ENCODE peak calls at places on chromosome 1, in eight cellular contexts. F is GM12891, C is H54, A is transverse colon, Y is lower leg skin, I is body of pancreas, S is GM12892, K is ovary. B is an unnamed sample.

GRCh38 chr1:82903626-82904025 is 1095.3 kb downstream of the TTLL7 start:
- DNase-seq in F (no peak), C (no peak), A (no peak), Y (no peak), I (no peak), S (no peak), K (no peak), B (no peak)

GRCh38 chr1:183000563-183000962 is 22.7 kb upstream of the LAMC1 start:
- DNase-seq in F (no peak), C (no peak), A (no peak), Y (no peak), I (no peak), S (no peak), K (no peak), B (no peak)

GRCh38 chr1:116819081-116819480 is 64.9 kb downstream of the CD2 start:
- DNase-seq in F (no peak), C (no peak), A (no peak), Y (no peak), I (no peak), S (no peak), K (no peak), B (no peak)

GRCh38 chr1:150708595-150708994 is 11.6 kb upstream of the GOLPH3L start:
- DNase-seq in F (no peak), C (no peak), A (no peak), Y (no peak), I (no peak), S (no peak), K (no peak), B (no peak)

GRCh38 chr1:20395255-20395654 is 90.8 kb downstream of the CAMK2N1 start:
- DNase-seq in F (no peak), C (no peak), A (no peak), Y (no peak), I (no peak), S (no peak), K (no peak), B (no peak)

GRCh38 chr1:154696001-154696400 is 88.0 kb upstream of the ADAR start:
- DNase-seq in F (no peak), C (no peak), A (no peak), Y (peak; percentile 23), I (no peak), S (no peak), K (no peak), B (no peak)

GRCh38 chr1:150106331-150106730 is 38.8 kb downstream of the VPS45 start:
- DNase-seq in F (no peak), C (no peak), A (no peak), Y (no peak), I (no peak), S (no peak), K (no peak), B (no peak)

GRCh38 chr1:232767381-232768074 is 37.7 kb upstream of the MAP10 start:
- DNase-seq in F (no peak), C (peak; percentile 59), A (peak; percentile 82), Y (peak; percentile 87), I (peak; percentile 10), S (no peak), K (peak; percentile 67), B (no peak)

GRCh38 chr1:222239130-222239529 is 308.8 kb downstream of the HHIPL2 start:
- DNase-seq in F (no peak), C (no peak), A (no peak), Y (no peak), I (no peak), S (no peak), K (no peak), B (no peak)

DNA sequence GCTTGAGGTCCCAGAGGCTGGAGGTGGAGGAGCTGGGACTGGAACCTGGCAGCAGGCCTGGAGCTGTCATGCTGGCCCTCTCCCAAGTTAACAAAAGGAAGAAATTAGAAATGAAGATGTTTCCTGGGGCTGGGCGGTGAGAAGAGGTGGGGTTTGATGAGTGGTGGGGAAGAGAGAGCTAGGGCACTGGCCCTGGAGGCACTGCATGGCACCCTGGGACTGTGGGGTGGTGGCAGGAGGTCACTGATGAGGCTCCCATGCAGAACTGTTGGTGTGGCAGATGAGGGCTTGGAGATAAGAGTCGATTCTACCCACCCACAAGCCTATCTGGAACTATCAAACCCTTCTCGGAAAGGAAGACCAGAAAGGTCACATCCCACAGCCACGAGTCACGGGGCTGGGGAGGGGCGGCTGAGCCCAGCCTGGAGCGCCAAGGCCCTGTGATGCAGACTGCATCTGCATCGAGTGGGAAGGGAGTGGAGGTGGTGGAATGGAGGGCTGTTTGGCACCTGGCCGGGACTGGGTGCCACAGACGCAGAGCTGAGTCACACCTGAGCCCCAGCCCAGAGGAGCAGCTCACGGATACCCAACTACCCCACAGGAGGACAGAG is 29.4 kb downstream of the MRPL37 start:
- DNase-seq in F (no peak), C (peak; percentile 50), A (no peak), Y (no peak), I (no peak), S (no peak), K (peak; percentile 53), B (peak; percentile 61)
- TF ChIP-seq POLR2A in F (no peak), C (no peak), A (no peak), Y (no peak), I (no peak), S (no peak), K (no peak), B (no peak)

GRCh38 chr1:67690018-67690363 is 5.0 kb downstream of the GADD45A start:
- DNase-seq in F (no peak), C (no peak), A (no peak), Y (no peak), I (no peak), S (no peak), K (no peak), B (no peak)

GRCh38 chr1:67688526-67689219 is 3.7 kb downstream of the GADD45A start:
- DNase-seq in F (no peak), C (no peak), A (no peak), Y (no peak), I (no peak), S (no peak), K (no peak), B (no peak)

GRCh38 chr1:67687649-67688048 is 2.6 kb downstream of the GADD45A start:
- DNase-seq in F (no peak), C (no peak), A (no peak), Y (no peak), I (no peak), S (no peak), K (no peak), B (no peak)

GRCh38 chr1:67690411-67690810 is 5.4 kb downstream of the GADD45A start:
- DNase-seq in F (no peak), C (no peak), A (no peak), Y (no peak), I (no peak), S (no peak), K (no peak), B (no peak)

DNA sequence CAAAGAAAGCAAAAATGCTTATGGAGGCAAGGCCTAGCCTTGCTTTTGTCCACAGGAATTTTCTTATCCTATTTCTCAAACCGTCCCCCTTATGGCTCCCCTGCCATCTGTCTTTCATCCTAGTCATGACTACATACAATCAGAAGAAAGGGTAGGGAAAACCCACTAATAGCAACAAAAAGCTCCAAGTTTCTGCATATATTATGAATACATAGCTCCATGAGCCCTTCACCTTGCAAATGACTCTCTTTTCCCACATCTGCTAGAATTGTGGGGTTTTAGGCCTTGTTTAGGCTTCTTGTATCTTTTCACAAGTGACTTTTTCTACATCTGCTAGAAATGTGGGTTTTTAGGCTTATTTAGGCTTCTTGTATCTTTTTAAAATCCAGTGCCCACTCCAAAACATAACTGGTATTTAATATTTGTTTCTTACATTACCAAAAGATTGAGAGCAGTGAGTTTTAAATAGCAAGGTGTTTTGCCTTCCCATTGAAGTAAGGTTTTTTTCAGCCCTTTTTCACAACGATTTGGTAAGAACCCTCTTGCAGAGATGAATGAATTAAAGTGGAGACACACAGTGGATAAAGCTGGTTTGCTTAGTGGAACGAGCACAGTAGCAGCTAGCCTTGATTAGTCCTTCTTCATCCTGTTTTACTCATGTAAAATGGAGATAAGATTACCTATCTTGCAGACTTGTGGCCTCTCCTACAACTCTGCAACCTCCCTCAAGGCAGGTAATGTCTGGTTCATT is 4.4 kb downstream of the GADD45A start:
- DNase-seq in F (no peak), C (no peak), A (no peak), Y (no peak), I (no peak), S (no peak), K (no peak), B (no peak)
- TF ChIP-seq POLR2A in F (no peak), C (no peak), A (no peak), Y (no peak), I (no peak), S (no peak), K (no peak), B (no peak)

DNA sequence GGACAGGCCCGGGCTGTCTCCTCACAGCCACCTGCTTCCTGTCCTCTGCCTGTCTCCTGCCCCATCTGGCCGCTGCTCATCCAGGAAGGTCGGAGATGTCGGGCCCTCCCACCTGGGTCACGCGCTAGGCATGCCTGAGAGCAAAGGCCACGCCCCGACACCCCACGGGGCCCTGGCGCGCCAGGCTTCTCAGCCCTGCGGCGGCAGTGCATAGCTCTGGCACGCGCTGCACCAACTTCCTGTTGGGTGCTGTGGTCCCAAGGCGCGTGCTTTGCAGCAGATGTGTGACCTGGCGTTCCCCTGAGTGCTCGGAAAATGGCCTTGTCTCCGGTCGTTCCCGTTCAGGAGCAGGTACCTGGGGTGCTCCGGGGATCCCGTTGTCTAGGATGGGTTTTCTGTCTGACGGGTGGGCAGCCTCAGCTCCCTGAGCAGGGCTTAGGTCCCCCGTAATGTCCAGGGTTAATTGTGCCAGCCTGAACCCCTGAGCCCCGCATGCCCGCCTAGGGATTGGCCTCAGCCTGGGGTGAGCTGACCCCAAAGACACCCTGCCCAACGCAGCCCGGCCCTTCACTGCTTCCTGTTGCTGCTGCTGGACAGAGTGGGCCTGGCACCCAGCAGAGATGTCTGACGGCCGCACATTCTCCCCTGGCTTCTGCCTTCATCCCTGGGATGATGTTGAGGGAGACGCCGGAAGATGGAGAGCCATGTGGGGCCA is 19.4 kb upstream of the KCNAB2 start:
- DNase-seq in F (peak; percentile 80), C (no peak), A (peak; percentile 93), Y (peak; percentile 96), I (peak; percentile 73), S (peak; percentile 88), K (peak; percentile 31), B (peak; percentile 69)
- TF ChIP-seq POLR2A in F (peak; percentile 78), C (no peak), A (peak; percentile 57), Y (no peak), I (peak; percentile 33), S (peak; percentile 83), K (no peak), B (no peak)

DNA sequence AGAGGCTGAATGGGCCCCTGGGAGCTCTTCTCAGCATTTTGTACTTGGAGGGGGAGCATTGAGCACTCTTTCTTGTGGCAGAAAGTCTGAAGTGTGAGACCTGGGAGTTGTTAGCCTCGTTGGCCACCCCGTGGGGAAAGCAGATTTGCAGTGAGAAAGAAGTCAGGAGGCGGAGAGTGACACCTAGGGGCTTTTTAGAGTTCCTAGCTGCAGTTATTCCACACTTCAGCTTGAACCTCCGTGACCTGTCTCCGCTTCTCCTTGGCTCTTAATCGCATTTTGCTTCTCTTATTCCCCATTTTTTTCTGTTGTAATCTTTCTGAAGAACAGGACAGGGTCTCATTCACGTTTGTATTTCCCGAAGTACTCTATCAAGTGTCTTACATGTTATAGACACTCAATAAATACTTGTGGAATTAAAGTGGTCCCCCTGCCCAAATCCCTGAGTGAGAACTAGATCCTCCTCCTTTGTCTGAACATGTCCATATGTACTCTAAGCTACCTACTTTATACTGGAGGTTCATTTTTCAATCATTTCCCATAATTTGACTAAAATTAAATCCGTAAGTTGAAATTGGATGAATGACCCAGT is 14.5 kb upstream of the C1orf141 start:
- DNase-seq in F (peak; percentile 38), C (peak; percentile 51), A (peak; percentile 78), Y (no peak), I (peak; percentile 80), S (peak; percentile 24), K (peak; percentile 66), B (peak; percentile 83)
- TF ChIP-seq POLR2A in F (no peak), C (no peak), A (no peak), Y (no peak), I (no peak), S (no peak), K (no peak), B (no peak)